ENCODE peak calls at places on chromosomes 5 and 9, in five cellular contexts. One of them, this sample, is unnamed.

GRCh38 chr9:135141183-135141774 is 53.8 kb downstream of the OLFM1 start:
- DNase-seq in PC-3: no peak
- DNase-seq in H9: no peak
- DNase-seq in endodermal cell: no peak
- DNase-seq in IMR-90: no peak
- DNase-seq in this sample: no peak

GRCh38 chr5:25568989-25569625 is 924.3 kb upstream of the CDH10 start:
- DNase-seq in PC-3: no peak
- DNase-seq in IMR-90: no peak
- DNase-seq in H9: peak
- DNase-seq in endodermal cell: no peak
- DNase-seq in this sample: no peak

GRCh38 chr5:135396459-135397055 is 2.5 kb downstream of the MACROH2A1 start:
- DNase-seq in endodermal cell: no peak
- DNase-seq in H9: no peak
- DNase-seq in PC-3: peak
- DNase-seq in IMR-90: no peak
- DNase-seq in this sample: no peak

GRCh38 chr5:8061140-8061469 is 192.2 kb downstream of the MTRR start:
- DNase-seq in endodermal cell: no peak
- DNase-seq in PC-3: no peak
- DNase-seq in H9: no peak
- DNase-seq in IMR-90: no peak
- DNase-seq in this sample: no peak

GRCh38 chr9:95574176-95574575 is 57.4 kb upstream of the PTCH1 start:
- DNase-seq in endodermal cell: no peak
- DNase-seq in PC-3: no peak
- DNase-seq in IMR-90: no peak
- DNase-seq in H9: no peak
- DNase-seq in this sample: no peak

GRCh38 chr9:17436854-17437253 is 142.0 kb upstream of the SH3GL2 start:
- DNase-seq in IMR-90: no peak
- DNase-seq in PC-3: no peak
- DNase-seq in H9: no peak
- DNase-seq in endodermal cell: no peak
- DNase-seq in this sample: no peak

GRCh38 chr5:180852510-180852909 is 8.6 kb downstream of the ZFP62 start:
- DNase-seq in PC-3: peak
- DNase-seq in H9: no peak
- DNase-seq in IMR-90: peak
- DNase-seq in endodermal cell: no peak
- DNase-seq in this sample: no peak

GRCh38 chr5:69257577-69257976 is 22.9 kb downstream of the CDK7 start:
- DNase-seq in PC-3: no peak
- DNase-seq in IMR-90: no peak
- DNase-seq in endodermal cell: no peak
- DNase-seq in H9: no peak
- DNase-seq in this sample: no peak

GRCh38 chr5:135253601-135254165 is 145.3 kb downstream of the MACROH2A1 start:
- DNase-seq in endodermal cell: peak
- DNase-seq in PC-3: no peak
- DNase-seq in IMR-90: no peak
- DNase-seq in H9: no peak
- DNase-seq in this sample: no peak

GRCh38 chr9:31671011-31671410 is 713.4 kb upstream of the ACO1 start:
- DNase-seq in IMR-90: no peak
- DNase-seq in PC-3: no peak
- DNase-seq in H9: no peak
- DNase-seq in endodermal cell: no peak
- DNase-seq in this sample: no peak

GRCh38 chr5:125612356-125613149 is 810.7 kb upstream of the GRAMD2B start:
- DNase-seq in endodermal cell: no peak
- DNase-seq in H9: no peak
- DNase-seq in PC-3: no peak
- DNase-seq in IMR-90: no peak
- DNase-seq in this sample: no peak

GRCh38 chr9:77793909-77794308 is 145.8 kb upstream of the GNA14 start:
- DNase-seq in H9: no peak
- DNase-seq in endodermal cell: no peak
- DNase-seq in PC-3: peak
- DNase-seq in IMR-90: peak
- DNase-seq in this sample: no peak

DNA sequence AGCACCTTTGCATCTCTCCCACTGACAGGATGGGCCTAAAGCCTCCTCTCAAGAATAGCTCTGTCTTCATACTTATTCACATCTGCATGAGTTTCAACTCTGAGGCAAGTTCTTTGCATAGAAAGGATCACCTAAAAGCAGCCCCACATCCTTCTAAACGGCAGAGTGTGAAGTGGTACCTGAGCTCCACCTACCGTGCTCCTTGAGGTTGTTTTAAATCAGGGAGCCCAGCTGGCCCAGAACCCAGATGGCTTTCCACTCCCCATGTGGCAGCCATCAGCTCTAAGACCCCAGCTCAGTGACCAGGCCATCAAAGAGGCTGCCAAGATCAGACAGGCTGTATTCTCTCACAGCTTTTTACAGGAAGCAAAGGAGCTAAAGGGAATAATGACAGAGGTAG is 299.3 kb downstream of the RASEF start:
- DNase-seq in endodermal cell: peak
- DNase-seq in IMR-90: no peak
- DNase-seq in PC-3: peak
- DNase-seq in H9: no peak
- DNase-seq in this sample: no peak
- TF ChIP-seq CTCF in endodermal cell: peak
- TF ChIP-seq CTCF in IMR-90: no peak
- TF ChIP-seq CTCF in PC-3: peak
- TF ChIP-seq CTCF in H9: peak
- TF ChIP-seq CTCF in this sample: no peak

GRCh38 chr5:141172381-141173204 is at the start of gene PCDHB7:
- DNase-seq in IMR-90: peak
- DNase-seq in PC-3: no peak
- DNase-seq in endodermal cell: peak
- DNase-seq in H9: no peak
- DNase-seq in this sample: peak
- H3K9ac ChIP-seq in IMR-90: peak
- H3K9ac ChIP-seq in PC-3: no peak
- H3K9ac ChIP-seq in endodermal cell: no peak
- H3K9ac ChIP-seq in H9: no peak
- H3K9ac ChIP-seq in this sample: no peak

GRCh38 chr5:171309526-171310333 is 682 bp downstream of the TLX3 start:
- DNase-seq in IMR-90: no peak
- DNase-seq in PC-3: no peak
- DNase-seq in endodermal cell: peak
- DNase-seq in H9: peak
- DNase-seq in this sample: no peak
- TF ChIP-seq CTCF in IMR-90: peak
- TF ChIP-seq CTCF in PC-3: no peak
- TF ChIP-seq CTCF in endodermal cell: peak
- TF ChIP-seq CTCF in H9: peak
- TF ChIP-seq CTCF in this sample: no peak

DNA sequence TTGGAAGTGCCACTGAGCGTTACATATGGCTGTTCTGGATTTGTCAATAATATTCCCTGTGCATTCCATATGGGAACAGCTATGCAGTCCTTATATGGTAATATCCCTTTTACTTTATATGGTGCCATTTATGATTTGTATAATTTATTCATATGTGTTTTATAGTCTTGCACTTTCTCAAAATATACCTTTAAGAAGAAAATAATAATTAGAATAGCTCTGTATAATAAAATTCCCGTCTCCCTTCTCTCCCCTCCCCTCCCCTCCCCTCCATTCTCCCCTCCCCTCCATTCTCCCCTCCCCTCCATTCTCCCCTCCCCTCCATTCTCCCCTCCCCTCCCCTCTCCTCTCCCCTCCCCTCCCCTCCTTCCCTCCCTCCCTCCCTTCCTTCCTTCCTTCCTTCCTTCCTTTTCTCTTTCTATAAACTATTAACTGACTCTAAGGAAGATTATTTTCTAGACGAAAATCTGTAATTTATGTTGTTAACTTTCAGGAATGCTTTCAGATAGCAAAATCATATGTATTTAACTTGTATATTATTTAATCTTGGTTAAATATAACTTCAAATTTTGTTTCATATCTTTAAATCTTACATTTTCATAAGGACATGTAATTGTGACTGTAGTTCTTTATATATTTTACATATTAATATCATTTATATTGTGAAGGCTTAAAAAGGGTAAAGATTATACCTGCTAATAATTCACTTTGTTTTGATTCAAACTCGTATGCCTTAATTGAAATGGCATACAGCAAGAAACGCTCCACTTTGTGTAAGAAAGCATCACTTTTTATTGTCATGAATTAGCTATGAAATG is 241.6 kb downstream of the CSNK1G3 start:
- DNase-seq in PC-3: no peak
- DNase-seq in endodermal cell: no peak
- DNase-seq in IMR-90: no peak
- DNase-seq in H9: no peak
- DNase-seq in this sample: no peak
- H3K9ac ChIP-seq in PC-3: no peak
- H3K9ac ChIP-seq in endodermal cell: no peak
- H3K9ac ChIP-seq in IMR-90: no peak
- H3K9ac ChIP-seq in H9: no peak
- H3K9ac ChIP-seq in this sample: no peak